ENCODE peak calls at places on chromosomes 1 and 21, in nine cellular contexts. L is right lobe of liver; S is suprapubic skin; O is body of pancreas; C is mammary epithelial cell; W is neural progenitor cell; M is CD8-positive, alpha-beta memory T cell; A is spleen; Y is CD8-positive, alpha-beta T cell. V is an unnamed sample.

GRCh38 chr1:25168193-25169071 is 63.9 kb downstream of the SYF2 start:
- DNase-seq in L (no peak), S (no peak), O (no peak), C (no peak), W (peak; percentile 22), M (no peak), A (no peak), Y (no peak), V (peak; percentile 56)

GRCh38 chr21:27476696-27477095 is 509.8 kb upstream of the ADAMTS5 start:
- DNase-seq in L (no peak), S (no peak), O (no peak), C (no peak), W (no peak), M (no peak), A (no peak), Y (no peak), V (no peak)

GRCh38 chr1:210883821-210884220 is 250.1 kb downstream of the KCNH1 start:
- DNase-seq in L (no peak), S (no peak), O (no peak), C (peak; percentile 44), W (no peak), M (no peak), A (no peak), Y (no peak), V (no peak)

GRCh38 chr1:156602557-156602993 is 1.3 kb upstream of the GPATCH4 start:
- DNase-seq in L (no peak), S (no peak), O (no peak), C (peak; percentile 58), W (peak; percentile 43), M (no peak), A (no peak), Y (no peak), V (no peak)

GRCh38 chr1:241627453-241628329 is 12.5 kb downstream of the CHML start:
- DNase-seq in L (no peak), S (no peak), O (no peak), C (peak; percentile 70), W (peak; percentile 64), M (peak; percentile 70), A (no peak), Y (no peak), V (no peak)

GRCh38 chr1:30997463-30998057 is 68.0 kb downstream of the PUM1 start:
- DNase-seq in L (no peak), S (no peak), O (no peak), C (no peak), W (no peak), M (no peak), A (no peak), Y (no peak), V (no peak)

GRCh38 chr1:41431490-41432350 is 52.8 kb downstream of the EDN2 start:
- DNase-seq in L (peak; percentile 63), S (no peak), O (peak; percentile 42), C (no peak), W (no peak), M (no peak), A (no peak), Y (no peak), V (no peak)

GRCh38 chr1:37124501-37124900 is 90.2 kb upstream of the GRIK3 start:
- DNase-seq in L (no peak), S (no peak), O (no peak), C (no peak), W (no peak), M (no peak), A (no peak), Y (no peak), V (no peak)

GRCh38 chr1:6118415-6118814 is 61.7 kb downstream of the CHD5 start:
- DNase-seq in L (no peak), S (no peak), O (no peak), C (no peak), W (no peak), M (no peak), A (peak; percentile 10), Y (no peak), V (no peak)

GRCh38 chr1:203704120-203704519 is 60.9 kb upstream of the LAX1 start:
- DNase-seq in L (no peak), S (no peak), O (no peak), C (no peak), W (no peak), M (no peak), A (no peak), Y (no peak), V (no peak)

GRCh38 chr1:35367914-35368313 is 99.4 kb downstream of the ZMYM4 start:
- DNase-seq in L (no peak), S (no peak), O (no peak), C (no peak), W (no peak), M (no peak), A (no peak), Y (no peak), V (no peak)

GRCh38 chr1:181604482-181604881 is 121.2 kb downstream of the CACNA1E start:
- DNase-seq in L (peak; percentile 79), S (no peak), O (no peak), C (no peak), W (no peak), M (no peak), A (no peak), Y (no peak), V (no peak)

GRCh38 chr1:37038703-37039093 is 4.4 kb upstream of the GRIK3 start:
- DNase-seq in L (no peak), S (no peak), O (peak; percentile 18), C (no peak), W (no peak), M (no peak), A (no peak), Y (no peak), V (no peak)

GRCh38 chr1:160291248-160292220 is 6.6 kb upstream of the PEX19 start:
- DNase-seq in L (peak; percentile 67), S (peak; percentile 74), O (peak; percentile 76), C (peak; percentile 51), W (peak; percentile 66), M (peak; percentile 75), A (peak; percentile 80), Y (peak; percentile 27), V (peak; percentile 86)

GRCh38 chr1:107315652-107316051 is 174.8 kb downstream of the NTNG1 start:
- DNase-seq in L (no peak), S (no peak), O (no peak), C (no peak), W (no peak), M (no peak), A (no peak), Y (no peak), V (no peak)

GRCh38 chr1:79603862-79604261 is 597.3 kb upstream of the ADGRL4 start:
- DNase-seq in L (no peak), S (no peak), O (no peak), C (peak; percentile 1), W (no peak), M (no peak), A (no peak), Y (no peak), V (no peak)

GRCh38 chr1:95407864-95408291 is 173.9 kb downstream of the RWDD3 start:
- DNase-seq in L (no peak), S (no peak), O (no peak), C (no peak), W (peak; percentile 64), M (no peak), A (no peak), Y (no peak), V (no peak)

GRCh38 chr1:155254714-155255242 is 505 bp downstream of the ENTREP3 start:
- DNase-seq in L (peak; percentile 56), S (peak; percentile 78), O (peak; percentile 32), C (no peak), W (peak; percentile 45), M (no peak), A (peak; percentile 86), Y (no peak), V (no peak)

GRCh38 chr21:40672602-40673001 is 174.4 kb downstream of the DSCAM start:
- DNase-seq in L (no peak), S (no peak), O (no peak), C (no peak), W (no peak), M (no peak), A (no peak), Y (no peak), V (no peak)

GRCh38 chr21:44967082-44968047 is 27.5 kb downstream of the SLX9 start:
- DNase-seq in L (no peak), S (no peak), O (no peak), C (no peak), W (no peak), M (no peak), A (no peak), Y (no peak), V (no peak)

GRCh38 chr1:202565890-202566289 is 144.4 kb downstream of the SYT2 start:
- DNase-seq in L (no peak), S (no peak), O (no peak), C (no peak), W (no peak), M (no peak), A (no peak), Y (no peak), V (no peak)

GRCh38 chr1:3031401-3032221 is 10.3 kb downstream of the ACTRT2 start:
- DNase-seq in L (peak; percentile 37), S (peak; percentile 50), O (no peak), C (no peak), W (no peak), M (no peak), A (peak; percentile 64), Y (no peak), V (peak; percentile 32)

GRCh38 chr1:59028052-59028451 is 244.2 kb upstream of the JUN start:
- DNase-seq in L (no peak), S (no peak), O (no peak), C (no peak), W (no peak), M (no peak), A (no peak), Y (no peak), V (no peak)
- H3K4me1 ChIP-seq in L (no peaks in the 10 kb centered on the region), S (no peaks in the 10 kb centered on the region), O (peaks cover 18% of the 10 kb centered on the region), C (peaks cover 8% of the 10 kb centered on the region), W (no peaks in the 10 kb centered on the region), M (no peaks in the 10 kb centered on the region), A (peaks cover 8% of the 10 kb centered on the region), Y (no peaks in the 10 kb centered on the region), V (peaks cover 4% of the 10 kb centered on the region)

GRCh38 chr1:19651141-19651737 is 7.1 kb downstream of the NBL1 start:
- DNase-seq in L (peak; percentile 60), S (no peak), O (peak; percentile 51), C (no peak), W (peak; percentile 75), M (peak; percentile 45), A (no peak), Y (peak; percentile 29), V (peak; percentile 63)
- H3K4me1 ChIP-seq in L (peaks cover 3% of the 10 kb centered on the region), S (peaks cover 77% of the 10 kb centered on the region), O (peaks cover 8% of the 10 kb centered on the region), C (peaks cover 80% of the 10 kb centered on the region), W (no peaks in the 10 kb centered on the region), M (peaks cover 12% of the 10 kb centered on the region), A (peaks cover 53% of the 10 kb centered on the region), Y (peaks cover 17% of the 10 kb centered on the region), V (peaks cover 79% of the 10 kb centered on the region)

DNA sequence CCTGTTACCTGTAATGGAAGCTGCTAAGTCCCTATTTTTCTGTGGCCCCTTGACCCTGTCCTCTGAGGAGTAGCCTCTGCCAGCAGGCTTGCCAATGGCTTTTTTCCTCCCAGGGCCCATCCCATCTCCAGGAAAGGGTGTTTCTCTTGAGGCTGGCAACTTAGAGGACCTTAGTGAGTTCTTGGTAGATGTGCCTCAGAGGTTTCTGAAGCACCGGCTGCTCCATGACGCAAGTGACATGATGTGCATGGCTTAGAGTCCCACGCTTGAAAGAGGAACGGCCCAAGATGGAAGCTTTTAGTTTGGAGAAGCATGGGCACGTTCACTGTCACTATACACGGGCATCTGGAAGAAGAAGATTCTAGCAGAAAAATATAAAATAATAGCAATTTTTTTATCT is 63.0 kb downstream of the TGFB2 start:
- DNase-seq in L (no peak), S (no peak), O (no peak), C (no peak), W (no peak), M (no peak), A (no peak), Y (no peak), V (no peak)
- H3K4me1 ChIP-seq in L (no peaks in the 10 kb centered on the region), S (no peaks in the 10 kb centered on the region), O (no peaks in the 10 kb centered on the region), C (peaks cover 8% of the 10 kb centered on the region), W (no peaks in the 10 kb centered on the region), M (no peaks in the 10 kb centered on the region), A (no peaks in the 10 kb centered on the region), Y (no peaks in the 10 kb centered on the region), V (no peaks in the 10 kb centered on the region)

GRCh38 chr1:165630629-165631402 is at the start of gene MGST3:
- DNase-seq in L (peak; percentile 96), S (peak; percentile 97), O (peak; percentile 95), C (peak; percentile 94), W (peak; percentile 98), M (peak; percentile 94), A (peak; percentile 99), Y (peak; percentile 81), V (peak; percentile 87)
- H3K4me1 ChIP-seq in L (peaks cover 35% of the 10 kb centered on the region), S (peaks cover 53% of the 10 kb centered on the region), O (peaks cover 36% of the 10 kb centered on the region), C (peaks cover 18% of the 10 kb centered on the region), W (peaks cover 28% of the 10 kb centered on the region), M (peaks cover 13% of the 10 kb centered on the region), A (peaks cover 50% of the 10 kb centered on the region), Y (peaks cover 17% of the 10 kb centered on the region), V (peaks cover 5% of the 10 kb centered on the region)

V was measured in Peyer's patch.